ENCODE peak calls at places on chromosome 11, in nine cellular contexts. N is AG04449, Q is brain microvascular endothelial cell, L is fibroblast of lung, U is uterus, I is PC-9, A is ascending aorta, X is colonic mucosa, G is SK-N-SH. Y is an unnamed sample.
A peak's percentile ranks its signal among the peaks of the same experiment; 100 is the strongest.

GRCh38 chr11:134437821-134438220 is 25.8 kb upstream of the B3GAT1 start:
- DNase-seq in L (no peak), A (no peak), X (no peak), Q (no peak), I (no peak), U (no peak), G (no peak), N (no peak), Y (no peak)

GRCh38 chr11:12140186-12140938 is 30.0 kb downstream of the MICAL2 start:
- DNase-seq in I (no peak), A (no peak), X (no peak), G (no peak), Q (no peak), L (no peak), U (no peak), N (no peak), Y (no peak)

GRCh38 chr11:12088047-12088481 is 22.3 kb upstream of the MICAL2 start:
- DNase-seq in A (no peak), L (peak; percentile 71), U (no peak), Q (peak; percentile 84), X (peak; percentile 82), I (peak; percentile 13), N (peak; percentile 61), G (no peak), Y (no peak)

GRCh38 chr11:130178441-130178971 is 18.9 kb downstream of the ST14 start:
- DNase-seq in N (no peak), Q (no peak), U (no peak), L (no peak), A (no peak), G (no peak), X (peak; percentile 75), I (peak; percentile 58), Y (no peak)

GRCh38 chr11:10659339-10660216 is 34.0 kb downstream of the IRAG1 start:
- DNase-seq in U (peak; percentile 68), L (peak; percentile 84), X (no peak), G (no peak), N (peak; percentile 86), I (peak; percentile 71), Q (peak; percentile 86), A (no peak), Y (peak; percentile 93)

GRCh38 chr11:113957016-113957415 is 17.9 kb upstream of the HTR3A start:
- DNase-seq in N (no peak), A (no peak), I (no peak), G (no peak), Q (no peak), U (no peak), L (no peak), X (no peak), Y (no peak)

GRCh38 chr11:115112779-115113178 is 391.4 kb downstream of the CADM1 start:
- DNase-seq in U (no peak), I (no peak), Q (no peak), A (no peak), X (no peak), N (no peak), L (no peak), G (no peak), Y (no peak)

GRCh38 chr11:868802-869201 is 26.1 kb downstream of the TSPAN4 start:
- DNase-seq in G (no peak), A (no peak), I (no peak), N (no peak), Q (no peak), U (no peak), L (no peak), X (no peak), Y (no peak)

GRCh38 chr11:78150346-78150745 is 10.9 kb upstream of the ALG8 start:
- DNase-seq in Q (no peak), X (no peak), I (no peak), G (no peak), U (no peak), A (no peak), N (no peak), L (no peak), Y (no peak)

GRCh38 chr11:78149646-78150045 is 10.2 kb upstream of the ALG8 start:
- DNase-seq in X (no peak), Q (peak; percentile 72), I (no peak), G (no peak), L (peak; percentile 91), A (no peak), N (peak; percentile 57), U (no peak), Y (peak; percentile 67)

GRCh38 chr11:78147807-78148206 is 8.4 kb upstream of the ALG8 start:
- DNase-seq in U (no peak), G (no peak), N (no peak), X (no peak), I (no peak), Q (no peak), A (no peak), L (no peak), Y (no peak)

GRCh38 chr11:78150754-78151153 is 11.3 kb upstream of the ALG8 start:
- DNase-seq in Q (no peak), N (no peak), I (no peak), A (no peak), U (no peak), G (no peak), X (no peak), L (no peak), Y (no peak)

DNA sequence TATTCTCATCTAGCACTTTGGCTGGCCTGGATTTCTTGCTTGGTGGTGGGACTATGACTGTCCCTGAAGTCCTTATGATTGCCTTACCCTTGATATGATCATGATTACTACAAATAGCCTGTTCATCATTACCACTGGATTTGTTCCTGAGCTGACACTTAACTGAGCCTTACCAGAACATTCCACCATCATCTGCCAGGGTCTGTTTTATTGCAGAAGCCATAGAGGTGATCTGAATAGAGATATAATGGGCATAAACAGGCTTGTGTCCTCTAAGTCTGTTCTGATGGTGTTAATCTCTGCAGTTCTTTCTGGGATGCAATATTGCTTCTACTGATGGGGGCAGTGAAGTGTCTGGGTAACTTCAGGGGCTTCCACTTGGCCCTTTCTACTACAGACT is 12.4 kb upstream of the ALG8 start:
- DNase-seq in I (no peak), X (no peak), Q (no peak), N (no peak), L (no peak), G (no peak), U (no peak), A (no peak), Y (no peak)
- H3K4me3 ChIP-seq in I (no peak overlapping the region), X (no peak overlapping the region), Q (no peak overlapping the region), N (no peak overlapping the region), L (no peak overlapping the region), G (no peak overlapping the region), U (no peak overlapping the region), A (no peak overlapping the region), Y (no peak overlapping the region)

GRCh38 chr11:18704698-18705097 is 6.1 kb downstream of the TMEM86A start:
- DNase-seq in N (no peak), Q (no peak), L (no peak), I (no peak), U (no peak), X (no peak), G (no peak), A (no peak), Y (no peak)

GRCh38 chr11:18707811-18708340 is 9.3 kb downstream of the TMEM86A start:
- DNase-seq in I (no peak), A (no peak), Q (no peak), G (no peak), N (no peak), U (no peak), X (no peak), L (no peak), Y (no peak)

GRCh38 chr11:18704045-18704645 is 5.6 kb downstream of the TMEM86A start:
- DNase-seq in Q (no peak), X (no peak), L (no peak), U (no peak), N (no peak), A (no peak), G (no peak), I (no peak), Y (no peak)

GRCh38 chr11:18705651-18706281 is 7.2 kb downstream of the TMEM86A start:
- DNase-seq in I (no peak), A (no peak), L (no peak), U (peak; percentile 39), X (peak; percentile 41), G (peak; percentile 72), N (no peak), Q (no peak), Y (no peak)

DNA sequence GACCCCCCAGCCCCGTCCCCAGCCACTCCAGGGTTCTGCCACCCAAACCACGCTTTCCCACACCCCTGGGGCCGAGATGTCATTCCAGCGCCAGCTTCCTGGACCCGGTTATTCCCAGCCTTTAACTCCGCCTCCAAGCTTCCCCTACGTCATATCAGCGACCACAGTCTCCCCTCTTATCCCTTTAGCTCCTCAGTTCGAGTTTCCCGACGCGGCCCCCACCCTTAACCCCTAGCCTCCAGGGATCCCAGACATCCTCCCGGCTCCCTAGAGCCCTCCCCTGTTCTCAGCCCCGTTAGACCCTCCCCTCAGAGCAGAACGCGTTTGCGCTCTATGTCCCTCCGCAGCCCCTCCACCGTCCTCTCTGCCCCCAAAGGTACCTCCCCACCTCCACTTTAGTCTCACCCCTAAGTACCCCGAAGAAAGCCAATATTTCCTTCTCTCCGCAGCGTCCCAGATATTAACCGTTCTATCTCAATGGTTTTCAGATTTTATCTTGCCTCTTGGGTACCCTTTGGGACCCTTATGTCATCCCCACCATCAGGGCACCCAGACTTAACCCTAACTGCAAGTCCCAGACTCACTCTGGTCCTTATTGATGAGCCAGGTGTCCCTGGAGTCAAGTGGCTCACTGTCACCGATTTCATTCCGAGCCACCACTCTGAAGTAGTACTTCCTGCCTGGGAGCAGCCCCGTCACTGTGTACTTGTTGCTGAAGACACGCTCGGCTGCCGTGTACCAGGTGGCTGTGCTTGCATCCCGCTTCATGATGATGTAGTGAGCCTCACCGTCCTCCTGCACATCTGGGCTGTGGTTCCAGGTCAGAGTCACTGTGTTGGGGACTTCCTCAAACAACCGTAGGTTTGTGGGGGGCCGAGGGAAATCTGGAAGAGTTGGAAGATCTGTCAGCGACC is 8.0 kb downstream of the TMEM86A start:
- DNase-seq in G (peak; percentile 90), X (peak; percentile 75), A (no peak), L (peak; percentile 53), Q (no peak), I (no peak), U (peak; percentile 74), N (no peak), Y (no peak)
- H3K4me3 ChIP-seq in G (peak overlapping the region; percentile 46), X (peak overlapping the region; percentile 43), A (peak overlapping the region; percentile 70), L (no peak overlapping the region), Q (peak overlapping the region; percentile 56), I (no peak overlapping the region), U (peak overlapping the region; percentile 45), N (peak overlapping the region; percentile 37), Y (peak overlapping the region; percentile 15)

GRCh38 chr11:94130589-94131362 is 2.1 kb downstream of the PANX1 start:
- DNase-seq in N (peak; percentile 73), U (peak; percentile 31), Q (peak; percentile 57), A (no peak), I (no peak), L (peak; percentile 94), X (no peak), G (no peak), Y (no peak)

GRCh38 chr11:94132152-94132558 is 3.5 kb downstream of the PANX1 start:
- DNase-seq in I (no peak), Q (peak; percentile 83), L (peak; percentile 92), A (no peak), G (no peak), X (no peak), N (no peak), U (peak; percentile 34), Y (no peak)

GRCh38 chr11:94132823-94133408 is 4.3 kb downstream of the PANX1 start:
- DNase-seq in G (no peak), U (no peak), Q (no peak), A (no peak), L (no peak), I (no peak), N (no peak), X (no peak), Y (no peak)

GRCh38 chr11:94129505-94130335 is 1.1 kb downstream of the PANX1 start:
- DNase-seq in U (no peak), Q (no peak), G (no peak), A (no peak), I (no peak), L (peak; percentile 54), N (no peak), X (peak; percentile 91), Y (peak; percentile 43)

DNA sequence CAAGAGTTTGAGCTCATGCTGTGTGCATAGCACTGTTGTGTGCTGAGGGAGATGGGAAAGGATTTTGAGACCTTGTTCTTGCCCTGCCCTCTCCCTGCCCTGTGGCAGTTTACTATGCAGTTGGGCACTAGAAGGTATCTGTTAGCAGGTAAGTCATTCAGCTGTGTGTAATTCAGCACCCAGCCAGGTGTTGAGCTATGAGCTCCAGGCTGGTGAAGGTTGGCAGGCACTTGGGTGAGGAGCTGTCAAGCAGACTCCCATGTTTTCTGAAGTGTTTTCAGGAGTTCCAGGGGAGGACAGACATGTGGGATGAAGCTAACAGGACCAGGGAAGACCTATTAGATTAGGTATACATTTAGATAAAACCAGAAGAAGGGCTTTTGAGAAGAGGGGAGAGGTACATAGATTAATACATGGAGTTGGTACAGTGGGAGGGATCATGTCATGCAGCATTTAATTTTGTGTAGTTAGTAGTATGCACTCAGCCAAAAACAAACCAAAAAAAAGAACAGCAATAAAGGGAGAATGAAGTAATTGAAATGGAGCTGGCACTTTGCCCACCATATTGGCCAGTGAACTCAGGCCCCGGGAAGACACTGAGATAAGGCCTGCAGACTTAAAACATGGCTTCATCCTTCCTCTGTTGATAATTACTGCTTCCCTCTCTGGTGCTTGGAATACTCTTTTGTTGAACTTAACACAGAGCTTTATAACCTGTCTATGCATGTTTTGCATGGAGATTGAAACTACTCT is 2.9 kb downstream of the PANX1 start:
- DNase-seq in N (no peak), U (peak; percentile 56), A (no peak), L (peak; percentile 66), G (peak; percentile 44), X (no peak), Q (no peak), I (no peak), Y (no peak)
- H3K4me3 ChIP-seq in N (peak overlapping the region; percentile 69), U (no peak overlapping the region), A (peak overlapping the region; percentile 94), L (peak overlapping the region; percentile 55), G (peak overlapping the region; percentile 9), X (no peak overlapping the region), Q (peak overlapping the region; percentile 95), I (peak overlapping the region; percentile 92), Y (peak overlapping the region; percentile 83)

GRCh38 chr11:35166369-35167360 is 27.7 kb downstream of the CD44 start:
- DNase-seq in N (peak; percentile 80), U (no peak), G (no peak), I (peak; percentile 90), X (no peak), Q (peak; percentile 86), A (no peak), L (peak; percentile 51), Y (no peak)
- H3K4me3 ChIP-seq in N (no peak overlapping the region), U (no peak overlapping the region), G (no peak overlapping the region), I (peak overlapping the region; percentile 36), X (no peak overlapping the region), Q (peak overlapping the region; percentile 2), A (no peak overlapping the region), L (no peak overlapping the region), Y (no peak overlapping the region)